ENCODE peak calls at places on chromosome 15, in nine cellular contexts. K is K562; Q is AG09309; B is GM12865; S is nephron progenitor cell; N is CD8-positive, alpha-beta T cell; J is activated B cell treated with CpG ODN at 0.5 μM for 24 hours; Z is retinal pigment epithelial cell; U is GM20000. X is an unnamed sample.

GRCh38 chr15:34318277-34319079 is 19.1 kb downstream of the SLC12A6 start:
- DNase-seq in S (no peak), Z (peak; percentile 20), Q (no peak), N (peak; percentile 42), K (peak; percentile 50), U (peak; percentile 35), B (peak; percentile 73), J (no peak), X (peak; percentile 12)

GRCh38 chr15:90617668-90618097 is 88.0 kb downstream of the CRTC3 start:
- DNase-seq in J (no peak), S (no peak), B (no peak), U (no peak), Z (no peak), Q (no peak), K (no peak), N (no peak), X (no peak)

GRCh38 chr15:63340878-63341277 is 40.8 kb downstream of the CA12 start:
- DNase-seq in Z (no peak), B (no peak), K (no peak), N (no peak), Q (no peak), S (no peak), U (no peak), J (no peak), X (no peak)

GRCh38 chr15:57555270-57555669 is 36.4 kb upstream of the MYZAP start:
- DNase-seq in S (no peak), N (no peak), Q (no peak), Z (no peak), K (no peak), B (no peak), J (no peak), U (no peak), X (no peak)

GRCh38 chr15:35958021-35958420 is 412.1 kb upstream of the DPH6 start:
- DNase-seq in N (no peak), Q (no peak), J (no peak), B (no peak), Z (peak; percentile 96), K (no peak), S (peak; percentile 13), U (no peak), X (no peak)

GRCh38 chr15:38992541-38993334 is 428.1 kb upstream of the RASGRP1 start:
- DNase-seq in J (no peak), K (no peak), B (no peak), U (no peak), N (no peak), Z (no peak), S (peak; percentile 11), Q (no peak), X (no peak)

GRCh38 chr15:85582719-85583089 is 202.3 kb downstream of the AKAP13 start:
- DNase-seq in J (no peak), K (peak; percentile 9), U (peak; percentile 57), B (peak; percentile 73), N (peak; percentile 77), Z (no peak), Q (no peak), S (no peak), X (peak; percentile 19)

GRCh38 chr15:94555842-94556516 is 324.6 kb downstream of the MCTP2 start:
- DNase-seq in S (no peak), Q (no peak), B (no peak), J (no peak), K (no peak), Z (no peak), N (no peak), U (no peak), X (no peak)

GRCh38 chr15:95405447-95405846 is 925.1 kb upstream of the NR2F2 start:
- DNase-seq in S (no peak), U (no peak), B (no peak), Z (no peak), J (no peak), K (no peak), Q (no peak), N (no peak), X (no peak)

GRCh38 chr15:78750566-78750965 is 60.7 kb downstream of the ADAMTS7 start:
- DNase-seq in J (no peak), K (no peak), Q (no peak), S (no peak), N (no peak), U (no peak), Z (no peak), B (no peak), X (no peak)

GRCh38 chr15:60479361-60479684 is 381 bp upstream of the ICE2 start:
- DNase-seq in U (no peak), K (no peak), N (no peak), Q (no peak), B (no peak), S (no peak), Z (no peak), J (no peak), X (no peak)

GRCh38 chr15:78212546-78213424 is 21.6 kb downstream of the ACSBG1 start:
- DNase-seq in K (peak; percentile 79), S (peak; percentile 28), B (no peak), Q (peak; percentile 7), U (no peak), N (no peak), Z (peak; percentile 34), J (no peak), X (peak; percentile 88)

GRCh38 chr15:62506217-62506805 is 341.2 kb upstream of the C2CD4B start:
- DNase-seq in N (no peak), S (no peak), Q (peak; percentile 28), K (no peak), U (no peak), J (no peak), Z (peak; percentile 62), B (no peak), X (no peak)

GRCh38 chr15:39598958-39599845 is 18.3 kb downstream of the THBS1 start:
- DNase-seq in U (no peak), J (no peak), S (no peak), Z (no peak), N (no peak), K (no peak), Q (peak; percentile 64), B (no peak), X (no peak)

GRCh38 chr15:66703540-66703941 is 1.5 kb downstream of the SMAD6 start:
- DNase-seq in J (peak; percentile 37), Q (no peak), S (peak; percentile 58), K (no peak), N (no peak), Z (no peak), B (peak; percentile 37), U (peak; percentile 78), X (no peak)

GRCh38 chr15:74438696-74439316 is 5.0 kb upstream of the SEMA7A start:
- DNase-seq in J (peak; percentile 67), U (peak; percentile 84), B (peak; percentile 92), Z (no peak), S (peak; percentile 79), K (peak; percentile 75), Q (peak; percentile 41), N (peak; percentile 77), X (peak; percentile 87)

GRCh38 chr15:67000896-67001295 is 64.5 kb upstream of the SMAD3 start:
- DNase-seq in J (no peak), K (no peak), S (no peak), U (no peak), Z (no peak), Q (no peak), N (no peak), B (no peak), X (no peak)

GRCh38 chr15:57595011-57595866 is 3.5 kb downstream of the MYZAP start:
- DNase-seq in B (no peak), U (no peak), S (no peak), N (no peak), Z (no peak), K (no peak), J (no peak), Q (no peak), X (no peak)

DNA sequence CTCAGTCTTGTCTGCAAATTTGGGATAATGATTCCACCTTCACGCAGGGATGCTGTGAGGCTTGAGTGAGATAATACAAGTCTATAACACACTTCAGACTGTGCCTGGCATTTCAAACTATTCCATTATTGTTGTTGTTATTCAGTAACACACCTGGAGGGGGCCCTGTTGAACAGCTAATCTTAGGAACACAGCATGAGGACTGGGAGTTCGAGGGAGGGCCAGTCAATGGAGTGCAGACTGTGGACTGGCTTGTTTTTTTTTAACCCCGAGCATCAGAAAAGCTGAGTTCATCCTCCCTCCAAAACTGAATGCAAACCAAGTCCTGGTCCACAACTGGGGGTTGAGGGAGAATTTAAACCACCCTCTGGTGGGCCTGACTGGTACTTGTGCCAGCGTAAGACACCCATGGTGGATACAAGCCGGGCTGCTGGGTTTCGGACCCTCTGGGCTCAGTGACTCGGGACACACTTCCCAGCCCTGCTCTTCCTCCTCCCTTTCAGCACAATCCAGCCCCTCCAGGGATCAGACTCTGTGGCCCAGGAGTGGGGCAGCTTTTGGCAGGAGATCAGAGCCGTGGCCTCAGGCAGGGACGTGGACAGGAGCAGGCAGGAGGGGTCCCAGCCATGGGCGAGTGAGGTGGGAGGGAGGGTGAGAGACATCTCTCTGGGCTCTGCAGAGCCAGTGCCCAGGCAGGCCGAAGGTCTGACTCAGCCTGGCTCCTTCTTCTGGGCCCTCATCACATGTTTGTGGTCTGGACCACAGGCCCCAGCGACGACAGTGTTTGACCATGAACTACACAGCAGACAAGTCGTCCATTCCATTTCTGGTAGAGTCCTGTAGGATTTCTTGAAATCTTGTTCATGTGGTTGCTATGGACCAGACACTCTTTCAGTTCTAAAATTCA is 36.3 kb upstream of the MEX3B start:
- DNase-seq in N (no peak), Z (peak; percentile 81), Q (peak; percentile 71), J (no peak), S (no peak), K (peak; percentile 23), B (peak; percentile 38), U (no peak), X (no peak)
- TF ChIP-seq CTCF in N (no peak), Z (peak; percentile 50), Q (peak; percentile 46), J (no peak), S (peak; percentile 24), K (peak; percentile 63), B (no peak), U (no peak), X (peak; percentile 17)

GRCh38 chr15:46297766-46298165 is 662.9 kb downstream of the SQOR start:
- DNase-seq in Z (no peak), S (no peak), B (peak; percentile 54), U (no peak), K (no peak), Q (no peak), J (no peak), N (no peak), X (no peak)
- TF ChIP-seq CTCF in Z (no peak), S (no peak), B (no peak), U (no peak), K (no peak), Q (no peak), J (no peak), N (no peak), X (no peak)

DNA sequence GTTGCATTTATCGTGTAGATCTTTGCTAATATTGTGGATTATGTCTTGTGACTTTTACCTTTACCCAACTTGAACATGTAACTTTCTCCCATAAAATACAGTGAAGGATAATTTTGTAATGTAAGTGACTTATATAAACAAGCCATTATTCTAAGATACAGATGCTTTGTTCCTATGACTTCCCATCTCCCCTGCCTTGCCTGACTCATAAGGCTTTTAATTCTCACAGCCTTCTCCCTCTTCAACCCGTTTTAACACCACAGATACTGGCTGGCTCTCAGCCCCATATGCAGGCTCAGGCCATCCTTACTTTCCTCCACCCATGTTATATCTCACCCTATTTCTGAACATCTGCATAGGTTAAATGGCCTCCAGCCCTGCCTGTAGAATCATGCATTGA is 4.1 kb downstream of the CCNDBP1 start:
- DNase-seq in Z (no peak), K (no peak), J (no peak), Q (no peak), B (no peak), U (no peak), S (no peak), N (no peak), X (no peak)
- TF ChIP-seq CTCF in Z (no peak), K (no peak), J (no peak), Q (no peak), B (no peak), U (no peak), S (no peak), N (no peak), X (no peak)

GRCh38 chr15:88467935-88468528 is 524 bp downstream of the MRPS11 start:
- DNase-seq in Q (no peak), J (no peak), S (peak; percentile 18), B (peak; percentile 43), K (peak; percentile 27), U (no peak), Z (no peak), N (no peak), X (no peak)
- TF ChIP-seq CTCF in Q (peak; percentile 47), J (no peak), S (no peak), B (peak; percentile 32), K (peak; percentile 40), U (no peak), Z (peak; percentile 48), N (no peak), X (no peak)